ENCODE peak calls at places on chromosomes 3 and 15, in nine cellular contexts. E is CD4-positive, alpha-beta T cell; W is neural crest cell; M is LoVo; G is fibroblast of gingiva; R is fibroblast of lung; J is T-cell; F is NCI-H1930; D is HT1080. B is an unnamed sample.
A peak's percentile ranks its signal among the peaks of the same experiment; 100 is the strongest.

GRCh38 chr3:152151216-152151874 is 117.4 kb upstream of the MBNL1 start:
- DNase-seq in E (no peak), W (no peak), M (no peak), G (no peak), R (no peak), J (no peak), F (no peak), D (no peak), B (peak; percentile 34)

GRCh38 chr15:39365161-39365560 is 215.7 kb upstream of the THBS1 start:
- DNase-seq in E (no peak), W (no peak), M (no peak), G (peak; percentile 36), R (no peak), J (no peak), F (no peak), D (no peak), B (no peak)

GRCh38 chr15:48358681-48359152 is 27.5 kb downstream of the DUT start:
- DNase-seq in E (no peak), W (no peak), M (no peak), G (peak; percentile 70), R (peak; percentile 39), J (no peak), F (no peak), D (peak; percentile 51), B (no peak)

GRCh38 chr3:25468866-25469319 is 40.8 kb downstream of the RARB start:
- DNase-seq in E (no peak), W (peak; percentile 51), M (no peak), G (peak; percentile 85), R (peak; percentile 82), J (no peak), F (no peak), D (no peak), B (peak; percentile 84)

GRCh38 chr15:98853161-98853560 is 154.4 kb downstream of the PGPEP1L start:
- DNase-seq in E (peak; percentile 51), W (peak; percentile 74), M (peak; percentile 71), G (peak; percentile 92), R (peak; percentile 94), J (peak; percentile 63), F (peak; percentile 63), D (peak; percentile 95), B (peak; percentile 95)

GRCh38 chr3:150253622-150254021 is 154.5 kb upstream of the TSC22D2 start:
- DNase-seq in E (no peak), W (no peak), M (no peak), G (peak; percentile 17), R (no peak), J (no peak), F (peak; percentile 52), D (no peak), B (no peak)

GRCh38 chr3:49469037-49469875 is 811 bp upstream of the DAG1 start:
- DNase-seq in E (no peak), W (peak; percentile 58), M (peak; percentile 67), G (peak; percentile 84), R (peak; percentile 67), J (peak; percentile 2), F (no peak), D (peak; percentile 71), B (peak; percentile 74)

GRCh38 chr3:126932188-126932931 is 50.6 kb upstream of the PLXNA1 start:
- DNase-seq in E (no peak), W (no peak), M (no peak), G (no peak), R (peak; percentile 25), J (no peak), F (no peak), D (peak; percentile 95), B (no peak)

GRCh38 chr15:31352911-31353811 is 26.5 kb downstream of the KLF13 start:
- DNase-seq in E (no peak), W (no peak), M (no peak), G (peak; percentile 94), R (peak; percentile 91), J (no peak), F (no peak), D (peak; percentile 52), B (peak; percentile 89)

GRCh38 chr3:170536712-170537111 is 49.2 kb downstream of the SLC7A14 start:
- DNase-seq in E (no peak), W (no peak), M (no peak), G (no peak), R (no peak), J (no peak), F (no peak), D (no peak), B (no peak)

GRCh38 chr15:29685156-29686078 is 136.9 kb downstream of the TJP1 start:
- DNase-seq in E (no peak), W (no peak), M (no peak), G (no peak), R (peak; percentile 55), J (no peak), F (no peak), D (peak; percentile 73), B (no peak)

GRCh38 chr3:146218880-146219866 is 31.7 kb downstream of the PLSCR4 start:
- DNase-seq in E (peak; percentile 7), W (peak; percentile 23), M (peak; percentile 46), G (no peak), R (peak; percentile 63), J (peak; percentile 26), F (peak; percentile 29), D (peak; percentile 26), B (peak; percentile 48)

GRCh38 chr3:11718582-11719405 is 75.1 kb upstream of the VGLL4 start:
- DNase-seq in E (peak; percentile 9), W (peak; percentile 21), M (peak; percentile 18), G (peak; percentile 66), R (peak; percentile 64), J (peak; percentile 26), F (no peak), D (peak; percentile 44), B (peak; percentile 69)

GRCh38 chr3:141414141-141414689 is 45.9 kb downstream of the ZBTB38 start:
- DNase-seq in E (no peak), W (no peak), M (no peak), G (peak; percentile 60), R (no peak), J (no peak), F (no peak), D (no peak), B (peak; percentile 65)

GRCh38 chr3:57079221-57079831 is 18.9 kb downstream of the SPATA12 start:
- DNase-seq in E (no peak), W (peak; percentile 44), M (peak; percentile 68), G (no peak), R (no peak), J (no peak), F (peak; percentile 22), D (no peak), B (no peak)

GRCh38 chr3:139797724-139798343 is 120.1 kb upstream of the NMNAT3 start:
- DNase-seq in E (no peak), W (peak; percentile 65), M (peak; percentile 26), G (peak; percentile 17), R (peak; percentile 54), J (no peak), F (no peak), D (peak; percentile 47), B (peak; percentile 57)

GRCh38 chr3:58025824-58026579 is 17.8 kb downstream of the FLNB start:
- DNase-seq in E (no peak), W (no peak), M (no peak), G (no peak), R (no peak), J (no peak), F (no peak), D (no peak), B (peak; percentile 64)

GRCh38 chr15:39202641-39203040 is 378.2 kb upstream of the THBS1 start:
- DNase-seq in E (no peak), W (no peak), M (peak; percentile 49), G (no peak), R (peak; percentile 29), J (no peak), F (no peak), D (no peak), B (peak; percentile 60)

GRCh38 chr3:56976666-56977560 is 83.6 kb upstream of the SPATA12 start:
- DNase-seq in E (no peak), W (no peak), M (no peak), G (peak; percentile 14), R (peak; percentile 78), J (no peak), F (peak; percentile 32), D (peak; percentile 53), B (peak; percentile 87)

GRCh38 chr3:121491683-121492082 is 54.1 kb downstream of the POLQ start:
- DNase-seq in E (no peak), W (no peak), M (no peak), G (no peak), R (no peak), J (no peak), F (no peak), D (no peak), B (no peak)

GRCh38 chr3:186869253-186870235 is 27.0 kb downstream of the ADIPOQ start:
- DNase-seq in E (no peak), W (no peak), M (no peak), G (no peak), R (no peak), J (no peak), F (no peak), D (no peak), B (no peak)

GRCh38 chr3:54071596-54071995 is 50.8 kb upstream of the CACNA2D3 start:
- DNase-seq in E (no peak), W (no peak), M (no peak), G (no peak), R (no peak), J (no peak), F (no peak), D (peak; percentile 7), B (no peak)

GRCh38 chr3:61725851-61726333 is 164.5 kb downstream of the PTPRG start:
- DNase-seq in E (no peak), W (no peak), M (peak; percentile 45), G (no peak), R (peak; percentile 48), J (no peak), F (no peak), D (peak; percentile 30), B (peak; percentile 38)

GRCh38 chr3:36663666-36664291 is 100.6 kb downstream of the DCLK3 start:
- DNase-seq in E (no peak), W (no peak), M (no peak), G (peak; percentile 41), R (peak; percentile 22), J (no peak), F (no peak), D (peak; percentile 17), B (no peak)